ENCODE peak calls at places on chromosomes 13 and 19, in six cellular contexts. M, I, G, B, T and A are unnamed samples. For H3K4me1 and H3K27me3, the result is how much of the 10 kb centered on the place peaks cover.

GRCh38 chr13:80924596-80924995 is 583.7 kb upstream of the SPRY2 start:
- DNase-seq in M (peak), I (peak), G (no peak), B (no peak), T (no peak), A (no peak)

GRCh38 chr19:48311384-48311783 is 14.0 kb upstream of the EMP3 start:
- DNase-seq in M (no peak), I (no peak), G (no peak), B (no peak), T (no peak), A (no peak)

GRCh38 chr19:57248646-57249045 is 8.2 kb downstream of the ZNF805 start:
- DNase-seq in M (no peak), I (no peak), G (no peak), B (no peak), T (no peak), A (no peak)

GRCh38 chr19:17454579-17454978 is 6.1 kb upstream of the TMEM221 start:
- DNase-seq in M (no peak), I (no peak), G (no peak), B (no peak), T (no peak), A (peak)

GRCh38 chr19:43983544-43983911 is 460 bp upstream of the ZNF155 start:
- DNase-seq in M (no peak), I (no peak), G (no peak), B (no peak), T (no peak), A (no peak)

GRCh38 chr13:43232144-43232840 is 208.9 kb downstream of the DNAJC15 start:
- DNase-seq in M (peak), I (peak), G (no peak), B (no peak), T (no peak), A (no peak)

GRCh38 chr13:76389321-76389720 is 496.9 kb downstream of the KCTD12 start:
- DNase-seq in M (no peak), I (no peak), G (no peak), B (no peak), T (no peak), A (no peak)

GRCh38 chr13:37453246-37453645 is 145.3 kb downstream of the POSTN start:
- DNase-seq in M (peak), I (no peak), G (no peak), B (no peak), T (no peak), A (peak)

GRCh38 chr13:73767191-73767741 is 366.9 kb downstream of the KLF12 start:
- DNase-seq in M (peak), I (peak), G (no peak), B (no peak), T (peak), A (no peak)

DNA sequence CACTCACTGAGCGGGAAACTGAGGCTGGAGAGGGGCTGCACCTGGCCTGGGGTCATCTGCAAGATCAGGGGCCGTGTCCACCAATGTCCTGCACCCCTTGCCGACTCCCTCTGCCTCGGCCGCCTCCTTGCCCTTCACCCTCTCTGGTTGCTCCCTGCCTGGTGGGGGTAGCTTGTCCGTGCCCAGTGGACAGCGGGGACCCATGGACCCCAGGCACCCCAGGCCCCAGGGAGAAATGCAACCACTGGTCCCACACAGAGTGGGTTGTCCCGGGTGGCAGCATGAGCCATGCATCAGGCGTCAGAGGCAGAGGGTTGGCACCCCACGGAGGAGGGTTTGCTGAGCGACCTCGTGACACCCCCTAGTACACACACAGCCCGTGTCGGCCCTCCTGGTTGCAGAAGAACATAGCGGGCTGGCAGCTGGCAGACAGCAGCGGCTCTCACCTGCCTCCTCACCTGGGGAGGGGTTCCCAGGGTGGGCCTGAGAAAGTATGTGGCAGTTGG is 8.8 kb downstream of the ADAMTSL5 start:
- DNase-seq in M (no peak), I (no peak), G (no peak), B (no peak), T (no peak), A (no peak)
- H3K4me1 ChIP-seq in M (under half), I (under half), G (under half), B (under half), T (under half), A (under half)

GRCh38 chr19:13043285-13043684 is 48.0 kb downstream of the NFIX start:
- DNase-seq in M (no peak), I (no peak), G (no peak), B (no peak), T (no peak), A (no peak)

GRCh38 chr19:13044160-13044853 is 49.0 kb downstream of the NFIX start:
- DNase-seq in M (peak), I (no peak), G (no peak), B (no peak), T (no peak), A (no peak)

GRCh38 chr19:13047374-13047773 is 52.1 kb downstream of the NFIX start:
- DNase-seq in M (no peak), I (no peak), G (no peak), B (no peak), T (no peak), A (no peak)

GRCh38 chr19:13042443-13043130 is 47.3 kb downstream of the NFIX start:
- DNase-seq in M (peak), I (no peak), G (no peak), B (no peak), T (no peak), A (peak)

GRCh38 chr19:13045812-13046211 is 50.5 kb downstream of the NFIX start:
- DNase-seq in M (no peak), I (no peak), G (no peak), B (no peak), T (no peak), A (no peak)
- H3K27me3 ChIP-seq in M (under half), I (under half), G (under half), B (under half), T (under half), A (half or more)

GRCh38 chr13:100397627-100398026 is 191.0 kb downstream of the GGACT start:
- DNase-seq in M (no peak), I (no peak), G (no peak), B (no peak), T (no peak), A (no peak)

GRCh38 chr13:100396771-100397170 is 191.8 kb downstream of the GGACT start:
- DNase-seq in M (no peak), I (no peak), G (no peak), B (no peak), T (no peak), A (no peak)

GRCh38 chr13:100392709-100393630 is 195.6 kb downstream of the GGACT start:
- DNase-seq in M (peak), I (peak), G (no peak), B (peak), T (peak), A (peak)

GRCh38 chr13:100395698-100396373 is 192.8 kb downstream of the GGACT start:
- DNase-seq in M (no peak), I (no peak), G (no peak), B (no peak), T (no peak), A (no peak)

DNA sequence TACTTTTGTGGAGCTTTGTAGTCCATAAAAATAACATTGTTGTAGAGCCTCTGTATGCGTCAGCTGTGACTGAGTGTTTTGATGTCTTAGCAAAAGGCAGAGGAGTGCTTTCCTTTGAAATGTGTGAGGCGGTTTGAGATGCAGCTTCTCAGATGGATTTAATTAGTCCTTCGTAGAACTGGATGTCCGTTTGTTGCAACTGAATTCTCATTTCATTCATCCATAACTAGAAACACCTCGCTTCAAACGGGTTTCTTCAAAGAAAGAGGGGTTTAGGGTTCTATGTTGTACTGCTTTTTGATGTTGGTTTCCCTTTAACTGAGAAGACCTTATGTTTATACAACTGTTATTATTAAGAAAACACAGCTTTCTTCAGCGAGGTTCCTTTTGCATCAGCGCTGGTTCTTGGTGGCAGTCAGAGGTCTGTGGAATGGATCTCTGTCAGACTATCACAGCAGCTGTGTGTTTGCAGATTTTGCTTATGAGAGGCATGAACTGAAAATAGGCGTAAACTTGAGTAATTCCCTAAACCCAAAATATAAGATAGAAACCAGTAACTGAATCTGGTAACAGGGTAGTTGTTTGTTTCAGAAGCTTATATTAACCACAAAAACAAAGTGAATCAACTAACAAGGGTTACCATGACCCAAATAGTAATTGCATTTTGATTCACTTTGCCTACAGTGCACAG is 194.4 kb downstream of the GGACT start:
- DNase-seq in M (peak), I (peak), G (no peak), B (no peak), T (no peak), A (peak)
- H3K4me3 ChIP-seq in M (no peak), I (peak), G (no peak), B (no peak), T (no peak), A (no peak)

GRCh38 chr13:61417171-61417570 is 1.5 kb upstream of the PCDH20 start:
- DNase-seq in M (no peak), I (no peak), G (peak), B (no peak), T (no peak), A (no peak)
- H3K4me1 ChIP-seq in M (under half), I (under half), G (under half), B (under half), T (under half), A (under half)

DNA sequence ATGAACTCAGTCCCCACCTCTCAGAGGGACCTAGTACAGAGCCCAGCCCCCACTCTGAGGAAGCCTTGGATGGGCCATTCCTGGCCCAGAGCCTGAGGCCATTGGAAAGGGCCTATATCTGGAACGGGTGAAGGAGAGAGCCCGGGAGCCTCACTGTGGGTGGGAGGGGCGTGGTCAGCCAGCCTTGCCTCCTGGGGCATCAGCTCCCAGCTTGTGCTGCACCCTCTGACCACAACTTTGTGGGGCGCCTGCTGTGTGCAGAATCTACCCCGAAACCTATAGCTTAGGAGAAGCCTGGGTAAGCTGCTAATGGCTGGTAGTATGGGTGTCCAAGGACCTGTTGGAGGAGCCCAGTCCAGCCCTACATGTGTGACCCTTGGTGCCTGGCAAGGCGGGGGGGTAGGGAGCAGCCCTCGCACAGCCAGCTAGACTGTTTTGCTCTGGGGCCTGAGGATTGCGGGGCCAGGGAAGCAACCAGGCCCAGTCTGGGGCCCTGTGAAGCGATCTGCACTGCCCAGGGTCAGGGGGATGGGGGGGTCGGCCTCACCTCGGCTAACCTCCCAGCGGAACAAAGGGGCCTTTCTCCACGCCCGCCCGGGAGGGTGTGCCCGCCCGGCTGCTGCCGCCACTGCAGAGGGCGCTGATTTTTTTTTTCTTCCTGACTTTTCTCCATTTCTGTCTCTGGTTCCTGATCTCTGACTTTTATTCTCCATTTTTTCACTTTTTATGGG is 42.3 kb downstream of the LYL1 start:
- DNase-seq in M (peak), I (peak), G (peak), B (peak), T (no peak), A (no peak)
- H3K27me3 ChIP-seq in M (under half), I (under half), G (under half), B (under half), T (under half), A (half or more)

GRCh38 chr13:32262165-32262564 is 53.0 kb downstream of the ZAR1L start:
- DNase-seq in M (peak), I (no peak), G (no peak), B (no peak), T (no peak), A (no peak)
- H3K4me3 ChIP-seq in M (no peak), I (no peak), G (no peak), B (no peak), T (no peak), A (no peak)

DNA sequence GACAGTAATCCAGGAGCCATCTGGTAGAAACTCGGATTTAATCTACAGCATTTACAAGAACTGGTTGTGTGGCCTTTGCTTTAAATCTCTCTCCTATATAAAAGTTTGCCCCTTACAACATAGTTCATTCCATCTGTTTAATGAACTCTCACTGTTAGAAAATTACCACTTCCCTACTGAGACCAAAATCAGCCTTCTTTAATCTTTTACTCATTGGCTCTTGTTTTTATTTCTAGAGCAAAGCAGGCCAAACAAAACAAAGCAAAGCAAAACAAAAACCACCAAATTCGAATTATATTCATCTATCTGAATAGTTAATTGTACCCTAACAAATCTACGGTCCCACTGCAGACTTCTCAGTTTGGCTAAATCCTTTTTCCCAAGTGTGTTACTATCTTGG is 127.0 kb downstream of the UGGT2 start:
- DNase-seq in M (peak), I (peak), G (no peak), B (no peak), T (no peak), A (no peak)
- H3K4me1 ChIP-seq in M (under half), I (under half), G (under half), B (under half), T (under half), A (under half)

DNA sequence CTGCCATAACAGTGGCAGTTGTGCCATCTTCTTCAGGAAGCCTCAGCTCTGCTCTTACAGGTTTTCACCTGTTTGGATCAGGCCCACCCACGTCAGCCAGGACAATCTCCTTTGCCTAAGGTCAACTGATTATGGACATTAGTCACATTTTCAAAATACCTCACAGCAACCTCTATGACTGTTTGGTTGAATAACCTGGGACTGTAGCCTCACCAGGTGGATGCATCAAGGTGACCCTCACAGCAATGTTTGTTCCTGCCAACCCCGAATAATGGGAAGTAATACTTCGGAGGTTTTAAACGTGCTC is 17.2 kb upstream of the ATP12A start:
- DNase-seq in M (no peak), I (no peak), G (no peak), B (no peak), T (no peak), A (no peak)
- H3K27me3 ChIP-seq in M (under half), I (under half), G (under half), B (under half), T (under half), A (under half)